ENCODE peak calls at places on chromosome 2, in five cellular contexts. J is neural crest cell, B is left cardiac atrium, Z is GM23248, V is spleen. G is an unnamed sample.

GRCh38 chr2:199985625-199986207 is 30.3 kb downstream of the MAIP1 start:
- DNase-seq in J (peak; percentile 61), B (peak; percentile 46), Z (peak; percentile 80), V (no peak), G (peak; percentile 86)

GRCh38 chr2:224807153-224807964 is 91.2 kb upstream of the CCDC195 start:
- DNase-seq in J (no peak), B (no peak), Z (no peak), V (no peak), G (peak; percentile 85)

GRCh38 chr2:197161738-197162137 is 148.8 kb downstream of the ANKRD44 start:
- DNase-seq in J (no peak), B (no peak), Z (no peak), V (no peak), G (no peak)

GRCh38 chr2:115763601-115764000 is 1321.2 kb downstream of the DPP10 start:
- DNase-seq in J (no peak), B (no peak), Z (no peak), V (no peak), G (no peak)

GRCh38 chr2:152740743-152741328 is 22.4 kb downstream of the ARL6IP6 start:
- DNase-seq in J (no peak), B (no peak), Z (peak; percentile 77), V (no peak), G (peak; percentile 65)

GRCh38 chr2:96325884-96326255 is 753 bp downstream of the ITPRIPL1 start:
- DNase-seq in J (no peak), B (no peak), Z (no peak), V (peak; percentile 81), G (no peak)

GRCh38 chr2:56248965-56249742 is 65.4 kb downstream of the CCDC85A start:
- DNase-seq in J (no peak), B (no peak), Z (peak; percentile 71), V (no peak), G (no peak)

GRCh38 chr2:32124660-32125059 is 41.0 kb upstream of the SLC30A6 start:
- DNase-seq in J (no peak), B (no peak), Z (no peak), V (no peak), G (no peak)

GRCh38 chr2:239230318-239231052 is 170.3 kb downstream of the HDAC4 start:
- DNase-seq in J (no peak), B (no peak), Z (no peak), V (peak; percentile 84), G (no peak)

G was measured in epithelial cell of esophagus.